ENCODE peak calls at places on chromosome 3, in nine cellular contexts. Q is GF-D8; O is pancreas; Y is foreskin fibroblast; T is NCI-H1417; W is NCI-H524 treated with DMSO at 0.1 percent for 48 hours; X is activated CD8-positive, alpha-beta memory T cell treated with anti-CD3 and anti-CD28 coated beads for 48 hours; C is hypothalamus; M is IMR-90. L is an unnamed sample.

GRCh38 chr3:44988073-44988472 is 12.0 kb downstream of the EXOSC7 start:
- DNase-seq in Q (no peak), O (no peak), Y (peak; percentile 42), T (no peak), W (no peak), X (no peak), C (no peak), M (no peak), L (no peak)

GRCh38 chr3:125916376-125916978 is 52.5 kb upstream of the ROPN1B start:
- DNase-seq in Q (peak; percentile 85), O (peak; percentile 100), Y (peak; percentile 97), T (peak; percentile 95), W (peak; percentile 63), X (peak; percentile 87), C (peak; percentile 100), M (peak; percentile 91), L (no peak)

GRCh38 chr3:184334470-184335158 is 2.8 kb upstream of the FAM131A start:
- DNase-seq in Q (no peak), O (peak; percentile 49), Y (peak; percentile 84), T (no peak), W (no peak), X (no peak), C (no peak), M (peak; percentile 86), L (no peak)

GRCh38 chr3:12193485-12194165 is 34.9 kb upstream of the TIMP4 start:
- DNase-seq in Q (peak; percentile 40), O (no peak), Y (peak; percentile 98), T (no peak), W (no peak), X (no peak), C (no peak), M (peak; percentile 100), L (no peak)

GRCh38 chr3:53328750-53329149 is 18.6 kb downstream of the DCP1A start:
- DNase-seq in Q (peak; percentile 56), O (no peak), Y (no peak), T (no peak), W (no peak), X (no peak), C (no peak), M (peak; percentile 69), L (no peak)

GRCh38 chr3:112086018-112086854 is at the start of gene C3orf52:
- DNase-seq in Q (no peak), O (peak; percentile 94), Y (peak; percentile 89), T (peak; percentile 65), W (no peak), X (peak; percentile 35), C (peak; percentile 42), M (peak; percentile 76), L (peak; percentile 81)

GRCh38 chr3:100399341-100400071 is 1.4 kb downstream of the TOMM70 start:
- DNase-seq in Q (no peak), O (no peak), Y (no peak), T (no peak), W (no peak), X (no peak), C (no peak), M (no peak), L (no peak)

GRCh38 chr3:189806171-189806951 is 175.2 kb downstream of the TP63 start:
- DNase-seq in Q (no peak), O (no peak), Y (no peak), T (peak; percentile 64), W (no peak), X (no peak), C (no peak), M (peak; percentile 6), L (peak; percentile 10)

GRCh38 chr3:40262331-40262730 is 47.2 kb upstream of the EIF1B start:
- DNase-seq in Q (no peak), O (no peak), Y (no peak), T (no peak), W (peak; percentile 31), X (no peak), C (no peak), M (no peak), L (no peak)

GRCh38 chr3:197749315-197749600 is 425 bp upstream of the FYTTD1 start:
- DNase-seq in Q (peak; percentile 36), O (peak; percentile 70), Y (peak; percentile 75), T (peak; percentile 77), W (peak; percentile 63), X (peak; percentile 33), C (no peak), M (peak; percentile 76), L (no peak)

GRCh38 chr3:127710473-127710941 is 37.8 kb downstream of the ABTB1 start:
- DNase-seq in Q (no peak), O (no peak), Y (no peak), T (no peak), W (no peak), X (no peak), C (no peak), M (no peak), L (no peak)

GRCh38 chr3:48820626-48821324 is 26.9 kb downstream of the PRKAR2A start:
- DNase-seq in Q (no peak), O (no peak), Y (peak; percentile 68), T (no peak), W (no peak), X (no peak), C (no peak), M (peak; percentile 72), L (no peak)

GRCh38 chr3:188241883-188242282 is 87.9 kb downstream of the LPP start:
- DNase-seq in Q (no peak), O (no peak), Y (peak; percentile 56), T (no peak), W (no peak), X (no peak), C (no peak), M (no peak), L (no peak)

GRCh38 chr3:58332575-58333179 is at the start of gene PXK:
- DNase-seq in Q (peak; percentile 48), O (peak; percentile 82), Y (peak; percentile 95), T (peak; percentile 71), W (peak; percentile 9), X (peak; percentile 58), C (peak; percentile 74), M (peak; percentile 70), L (peak; percentile 77)

GRCh38 chr3:194136519-194137313 is 768 bp downstream of the HES1 start:
- DNase-seq in Q (peak; percentile 50), O (no peak), Y (peak; percentile 69), T (no peak), W (no peak), X (no peak), C (no peak), M (peak; percentile 81), L (peak; percentile 65)

GRCh38 chr3:45226206-45226915 is at the start of gene TMEM158:
- DNase-seq in Q (no peak), O (peak; percentile 81), Y (peak; percentile 95), T (peak; percentile 14), W (no peak), X (peak; percentile 21), C (peak; percentile 67), M (peak; percentile 70), L (peak; percentile 53)

GRCh38 chr3:187698499-187699399 is 3.6 kb downstream of the RTP2 start:
- DNase-seq in Q (no peak), O (no peak), Y (no peak), T (no peak), W (no peak), X (no peak), C (no peak), M (no peak), L (no peak)

GRCh38 chr3:132783152-132783551 is 60.9 kb upstream of the NPHP3 start:
- DNase-seq in Q (no peak), O (no peak), Y (peak; percentile 27), T (no peak), W (no peak), X (no peak), C (no peak), M (no peak), L (no peak)

GRCh38 chr3:32467333-32468070 is 35.1 kb downstream of the CMTM6 start:
- DNase-seq in Q (no peak), O (peak; percentile 84), Y (peak; percentile 89), T (peak; percentile 80), W (peak; percentile 15), X (peak; percentile 68), C (peak; percentile 20), M (peak; percentile 52), L (peak; percentile 87)

GRCh38 chr3:139601191-139601961 is 61.8 kb upstream of the RBP1 start:
- DNase-seq in Q (no peak), O (no peak), Y (no peak), T (peak; percentile 49), W (no peak), X (no peak), C (no peak), M (no peak), L (no peak)

GRCh38 chr3:119880966-119881365 is 99.1 kb downstream of the NR1I2 start:
- DNase-seq in Q (no peak), O (no peak), Y (peak; percentile 26), T (no peak), W (no peak), X (no peak), C (no peak), M (peak; percentile 62), L (no peak)

GRCh38 chr3:126982522-126983175 is at the start of gene PLXNA1:
- DNase-seq in Q (no peak), O (peak; percentile 77), Y (peak; percentile 91), T (peak; percentile 73), W (peak; percentile 21), X (peak; percentile 64), C (peak; percentile 54), M (peak; percentile 66), L (peak; percentile 80)

GRCh38 chr3:25938566-25939325 is 148.9 kb downstream of the OXSM start:
- DNase-seq in Q (no peak), O (no peak), Y (no peak), T (no peak), W (peak; percentile 77), X (no peak), C (no peak), M (no peak), L (no peak)

GRCh38 chr3:73024836-73025235 is 28.2 kb downstream of the PPP4R2 start:
- DNase-seq in Q (no peak), O (no peak), Y (peak; percentile 11), T (no peak), W (no peak), X (no peak), C (no peak), M (peak; percentile 25), L (no peak)

GRCh38 chr3:66039590-66039887 is 821 bp upstream of the MAGI1 start:
- DNase-seq in Q (no peak), O (peak; percentile 60), Y (peak; percentile 60), T (no peak), W (no peak), X (no peak), C (no peak), M (no peak), L (peak; percentile 58)

GRCh38 chr3:8366214-8366613 is 135.4 kb upstream of the LMCD1 start:
- DNase-seq in Q (no peak), O (no peak), Y (no peak), T (no peak), W (no peak), X (no peak), C (no peak), M (no peak), L (no peak)

GRCh38 chr3:194369522-194370279 is at the start of gene LRRC15:
- DNase-seq in Q (no peak), O (no peak), Y (peak; percentile 65), T (no peak), W (no peak), X (no peak), C (no peak), M (peak; percentile 71), L (peak; percentile 28)

GRCh38 chr3:141570068-141570467 is 83.2 kb downstream of the RASA2 start:
- DNase-seq in Q (no peak), O (no peak), Y (no peak), T (no peak), W (no peak), X (no peak), C (no peak), M (no peak), L (no peak)

GRCh38 chr3:106518516-106518915 is 649.7 kb upstream of the CBLB start:
- DNase-seq in Q (no peak), O (no peak), Y (peak; percentile 55), T (no peak), W (no peak), X (no peak), C (no peak), M (peak; percentile 55), L (no peak)

GRCh38 chr3:37668431-37668830 is 193.2 kb upstream of the CTDSPL start:
- DNase-seq in Q (no peak), O (no peak), Y (peak; percentile 20), T (no peak), W (no peak), X (no peak), C (no peak), M (no peak), L (no peak)

GRCh38 chr3:14806641-14807263 is 12.0 kb upstream of the FGD5 start:
- DNase-seq in Q (no peak), O (no peak), Y (peak; percentile 22), T (no peak), W (no peak), X (no peak), C (no peak), M (peak; percentile 4), L (no peak)

L was measured in endothelial cell.